ENCODE peak calls at places on chromosomes 13 and 19, in five cellular contexts. N is endodermal cell, K is EH, L is mucosa of descending colon, Y is HFFc6. T is an unnamed sample.

GRCh38 chr19:6103217-6103644 is 7.1 kb downstream of the RFX2 start:
- DNase-seq in N (no peak), K (peak), L (no peak), Y (peak), T (no peak)

GRCh38 chr13:83987394-83987793 is 105.1 kb upstream of the SLITRK1 start:
- DNase-seq in N (no peak), K (no peak), L (no peak), Y (no peak), T (no peak)

GRCh38 chr19:52221831-52222375 is 32.1 kb downstream of the PPP2R1A start:
- DNase-seq in N (no peak), K (no peak), L (no peak), Y (no peak), T (no peak)

GRCh38 chr13:106143392-106143791 is 392.1 kb downstream of the EFNB2 start:
- DNase-seq in N (no peak), K (peak), L (no peak), Y (no peak), T (no peak)

GRCh38 chr13:51047434-51048165 is 63.5 kb downstream of the C13orf42 start:
- DNase-seq in N (peak), K (no peak), L (no peak), Y (no peak), T (no peak)

GRCh38 chr13:49113526-49114286 is 106.4 kb upstream of the MLNR start:
- DNase-seq in N (no peak), K (peak), L (no peak), Y (peak), T (no peak)

GRCh38 chr19:40932008-40932959 is 50.3 kb upstream of the CYP2A7 start:
- DNase-seq in N (no peak), K (no peak), L (no peak), Y (no peak), T (no peak)

GRCh38 chr19:12967907-12968306 is 1.5 kb upstream of the DAND5 start:
- DNase-seq in N (no peak), K (no peak), L (no peak), Y (peak), T (no peak)

GRCh38 chr13:73754727-73755292 is 379.4 kb downstream of the KLF12 start:
- DNase-seq in N (no peak), K (peak), L (no peak), Y (peak), T (peak)